ENCODE peak calls at places on chromosomes 11 and 22, in seven cellular contexts. P is stimulated activated CD4-positive, alpha-beta T cell treated with anti-CD3 and anti-CD28 coated beads, Interleukin-4, amount 100 ng/mL, for 48 hours; X is ACHN; E is B cell; C is central memory CD4-positive, alpha-beta T cell; B is NCI-H1436; N is Daoy. H is an unnamed sample.

GRCh38 chr11:44036811-44037657 is 10.7 kb upstream of the ACCSL start:
- DNase-seq in P (peak), X (peak), E (no peak), C (no peak), B (peak), N (peak), H (peak)

GRCh38 chr11:76626921-76627391 is 43.6 kb downstream of the LRRC32 start:
- DNase-seq in P (peak), X (no peak), E (peak), C (no peak), B (no peak), N (peak), H (peak)

GRCh38 chr22:50529416-50530279 is at the start of gene TYMP:
- DNase-seq in P (peak), X (peak), E (peak), C (peak), B (no peak), N (no peak), H (no peak)

GRCh38 chr11:78689558-78690153 is 115.0 kb upstream of the NARS2 start:
- DNase-seq in P (no peak), X (no peak), E (no peak), C (no peak), B (no peak), N (no peak), H (no peak)

GRCh38 chr22:40418366-40419201 is 48.2 kb downstream of the SGSM3 start:
- DNase-seq in P (no peak), X (no peak), E (peak), C (no peak), B (no peak), N (no peak), H (no peak)

GRCh38 chr11:6488831-6489230 is 7.5 kb downstream of the TIMM10B start:
- DNase-seq in P (no peak), X (no peak), E (no peak), C (no peak), B (no peak), N (no peak), H (no peak)

GRCh38 chr22:21816787-21817496 is 50.5 kb downstream of the MAPK1 start:
- DNase-seq in P (no peak), X (peak), E (peak), C (peak), B (no peak), N (peak), H (peak)

GRCh38 chr11:47394322-47395224 is 13.8 kb upstream of the SLC39A13 start:
- DNase-seq in P (peak), X (no peak), E (peak), C (peak), B (no peak), N (peak), H (no peak)

GRCh38 chr11:84855846-84856245 is 771.3 kb downstream of the DLG2 start:
- DNase-seq in P (no peak), X (peak), E (no peak), C (no peak), B (no peak), N (no peak), H (peak)

GRCh38 chr11:117231637-117232021 is 244 bp downstream of the PCSK7 start:
- DNase-seq in P (no peak), X (no peak), E (no peak), C (no peak), B (no peak), N (no peak), H (no peak)

GRCh38 chr11:57667715-57668466 is at the start of gene ZDHHC5:
- DNase-seq in P (peak), X (peak), E (peak), C (peak), B (peak), N (peak), H (peak)

GRCh38 chr11:95335989-95336388 is 105.0 kb upstream of the SESN3 start:
- DNase-seq in P (no peak), X (no peak), E (peak), C (no peak), B (no peak), N (peak), H (no peak)

GRCh38 chr11:134656861-134657540 is 245.0 kb upstream of the B3GAT1 start:
- DNase-seq in P (no peak), X (no peak), E (no peak), C (peak), B (no peak), N (no peak), H (no peak)

GRCh38 chr11:45204761-45205160 is 58.3 kb downstream of the PRDM11 start:
- DNase-seq in P (no peak), X (no peak), E (no peak), C (no peak), B (no peak), N (no peak), H (no peak)